ENCODE peak calls at places on chromosomes 11 and 22, in five cellular contexts. One of them, this sample, is unnamed.

GRCh38 chr11:121293276-121293569 is 652 bp downstream of the SC5D start:
- DNase-seq in SK-N-SH: no peak
- DNase-seq in GM12878: no peak
- DNase-seq in HL-60: no peak
- DNase-seq in K562: no peak
- DNase-seq in this sample: no peak

GRCh38 chr11:92393218-92393617 is 168.6 kb downstream of the FAT3 start:
- DNase-seq in HL-60: no peak
- DNase-seq in SK-N-SH: peak
- DNase-seq in K562: no peak
- DNase-seq in GM12878: no peak
- DNase-seq in this sample: no peak

GRCh38 chr11:133719532-133720235 is 125.6 kb downstream of the SPATA19 start:
- DNase-seq in SK-N-SH: no peak
- DNase-seq in HL-60: no peak
- DNase-seq in K562: no peak
- DNase-seq in GM12878: no peak
- DNase-seq in this sample: no peak

GRCh38 chr11:11425806-11426205 is 72.8 kb upstream of the CSNK2A3 start:
- DNase-seq in K562: no peak
- DNase-seq in GM12878: no peak
- DNase-seq in SK-N-SH: no peak
- DNase-seq in HL-60: no peak
- DNase-seq in this sample: no peak

GRCh38 chr22:28923826-28924732 is 40.7 kb downstream of the ZNRF3 start:
- DNase-seq in GM12878: no peak
- DNase-seq in HL-60: no peak
- DNase-seq in K562: no peak
- DNase-seq in SK-N-SH: peak
- DNase-seq in this sample: peak

GRCh38 chr11:21893468-21893867 is 299.4 kb upstream of the ANO5 start:
- DNase-seq in GM12878: no peak
- DNase-seq in SK-N-SH: no peak
- DNase-seq in HL-60: no peak
- DNase-seq in K562: no peak
- DNase-seq in this sample: no peak

GRCh38 chr11:71285111-71285510 is 32.7 kb upstream of the SHANK2 start:
- DNase-seq in GM12878: no peak
- DNase-seq in K562: no peak
- DNase-seq in HL-60: no peak
- DNase-seq in SK-N-SH: no peak
- DNase-seq in this sample: no peak

GRCh38 chr22:37848587-37849088 is 581 bp upstream of the EIF3L start:
- DNase-seq in K562: peak
- DNase-seq in HL-60: no peak
- DNase-seq in SK-N-SH: peak
- DNase-seq in GM12878: no peak
- DNase-seq in this sample: no peak

GRCh38 chr11:65435981-65436411 is 13.4 kb downstream of the NEAT1 start:
- DNase-seq in GM12878: no peak
- DNase-seq in HL-60: no peak
- DNase-seq in K562: peak
- DNase-seq in SK-N-SH: no peak
- DNase-seq in this sample: peak

GRCh38 chr11:62726156-62727006 is 876 bp downstream of the HNRNPUL2 start:
- DNase-seq in HL-60: no peak
- DNase-seq in K562: peak
- DNase-seq in GM12878: no peak
- DNase-seq in SK-N-SH: no peak
- DNase-seq in this sample: no peak

GRCh38 chr11:72820439-72821139 is 6.4 kb downstream of the ATG16L2 start:
- DNase-seq in GM12878: no peak
- DNase-seq in HL-60: no peak
- DNase-seq in SK-N-SH: no peak
- DNase-seq in K562: no peak
- DNase-seq in this sample: no peak
- TF ChIP-seq POLR2AphosphoS5 in GM12878: no peak
- TF ChIP-seq POLR2AphosphoS5 in HL-60: no peak
- TF ChIP-seq POLR2AphosphoS5 in SK-N-SH: no peak
- TF ChIP-seq POLR2AphosphoS5 in K562: no peak
- TF ChIP-seq POLR2AphosphoS5 in this sample: no peak

DNA sequence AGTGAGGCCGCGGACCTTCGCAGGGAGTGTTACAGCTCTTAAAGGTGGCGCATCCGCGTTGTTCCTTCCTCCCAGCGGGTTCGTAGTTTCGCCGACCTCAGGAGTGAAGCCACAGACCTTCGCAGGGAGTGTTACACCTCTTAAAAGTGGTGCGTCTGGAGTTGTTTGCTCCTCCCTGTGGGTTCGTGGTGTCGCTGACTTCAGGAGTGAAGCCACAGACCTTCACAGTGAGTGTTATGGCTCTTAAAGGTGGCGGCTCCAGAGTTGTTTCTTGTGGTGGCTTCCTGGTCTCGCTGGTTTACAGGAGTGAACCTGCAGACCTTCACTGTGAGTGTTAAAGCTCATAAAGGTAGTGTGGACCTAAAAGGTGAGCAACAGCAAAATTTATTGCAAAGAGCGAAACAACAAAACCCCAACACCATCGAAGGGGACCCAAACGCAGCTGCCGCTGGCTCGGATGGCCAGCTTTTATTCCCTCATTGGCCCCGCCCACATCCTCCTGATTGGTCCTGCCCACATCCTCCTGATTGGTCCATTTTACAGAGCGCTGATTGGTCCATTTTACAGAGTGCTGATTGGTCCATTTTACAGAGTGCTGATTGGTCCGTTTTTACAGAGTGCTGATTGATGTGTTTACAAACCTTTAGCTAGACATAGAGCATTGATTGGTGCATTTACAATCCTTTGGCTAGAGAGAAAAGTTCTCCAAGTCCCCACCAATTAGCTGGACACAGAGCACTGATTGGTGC is 1.2 kb upstream of the TMEM45B start:
- DNase-seq in K562: peak
- DNase-seq in GM12878: no peak
- DNase-seq in SK-N-SH: peak
- DNase-seq in HL-60: no peak
- DNase-seq in this sample: no peak
- TF ChIP-seq POLR2AphosphoS5 in K562: no peak
- TF ChIP-seq POLR2AphosphoS5 in GM12878: no peak
- TF ChIP-seq POLR2AphosphoS5 in SK-N-SH: no peak
- TF ChIP-seq POLR2AphosphoS5 in HL-60: no peak
- TF ChIP-seq POLR2AphosphoS5 in this sample: no peak

DNA sequence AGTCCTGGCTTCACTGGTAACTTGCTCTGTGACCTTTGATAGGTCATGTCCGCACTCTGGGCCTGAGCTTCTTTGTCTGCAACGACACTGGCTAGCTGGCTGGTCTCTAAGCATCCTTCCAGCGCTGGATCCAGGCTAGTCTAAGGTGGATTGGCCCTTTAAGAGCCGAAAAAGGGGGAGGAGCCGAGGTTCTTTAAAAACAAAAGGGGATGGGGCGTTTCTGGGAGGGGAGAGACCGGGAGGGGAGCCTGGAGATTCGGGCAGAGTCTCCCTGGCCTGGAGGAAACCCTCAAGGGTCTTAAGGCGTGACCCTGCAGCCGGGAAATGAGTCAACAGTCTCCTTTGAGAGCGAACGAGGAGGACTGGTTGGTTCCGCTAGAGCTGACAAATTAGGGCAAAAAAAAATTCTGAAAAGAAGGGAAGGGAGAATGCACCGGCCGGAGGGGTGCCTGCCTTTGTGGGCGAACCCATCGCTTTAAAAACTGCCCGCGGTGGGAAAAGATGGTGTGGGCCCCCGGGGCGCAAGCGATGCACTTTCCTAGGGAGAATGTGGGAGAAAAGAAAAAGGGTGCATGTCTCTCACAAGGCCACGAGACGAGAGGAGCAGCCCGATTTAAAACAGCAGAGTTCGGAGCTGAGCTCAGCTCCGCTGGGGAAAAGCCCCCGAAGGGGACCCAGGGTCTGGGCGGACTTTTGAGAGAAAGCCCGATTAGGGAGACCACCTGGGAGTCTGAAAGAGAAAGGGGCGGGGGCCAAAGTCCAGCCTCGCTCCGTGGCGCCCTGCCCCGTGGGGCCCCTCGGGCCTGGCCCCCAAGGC is 952 bp downstream of the ZFTA start:
- DNase-seq in HL-60: no peak
- DNase-seq in K562: peak
- DNase-seq in GM12878: no peak
- DNase-seq in SK-N-SH: peak
- DNase-seq in this sample: peak
- TF ChIP-seq POLR2AphosphoS5 in HL-60: no peak
- TF ChIP-seq POLR2AphosphoS5 in K562: no peak
- TF ChIP-seq POLR2AphosphoS5 in GM12878: no peak
- TF ChIP-seq POLR2AphosphoS5 in SK-N-SH: no peak
- TF ChIP-seq POLR2AphosphoS5 in this sample: no peak

GRCh38 chr22:19550382-19550781 is 26.2 kb upstream of the CLDN5 start:
- DNase-seq in GM12878: no peak
- DNase-seq in SK-N-SH: no peak
- DNase-seq in HL-60: no peak
- DNase-seq in K562: no peak
- DNase-seq in this sample: no peak

GRCh38 chr22:19554834-19555404 is 30.7 kb upstream of the CLDN5 start:
- DNase-seq in K562: no peak
- DNase-seq in HL-60: no peak
- DNase-seq in GM12878: no peak
- DNase-seq in SK-N-SH: peak
- DNase-seq in this sample: no peak

GRCh38 chr22:19549428-19549827 is 25.2 kb upstream of the CLDN5 start:
- DNase-seq in GM12878: no peak
- DNase-seq in K562: no peak
- DNase-seq in HL-60: no peak
- DNase-seq in SK-N-SH: no peak
- DNase-seq in this sample: no peak

GRCh38 chr22:19555651-19556050 is 31.4 kb upstream of the CLDN5 start:
- DNase-seq in HL-60: no peak
- DNase-seq in GM12878: no peak
- DNase-seq in K562: no peak
- DNase-seq in SK-N-SH: no peak
- DNase-seq in this sample: no peak

GRCh38 chr22:19553201-19553600 is 29.0 kb upstream of the CLDN5 start:
- DNase-seq in HL-60: no peak
- DNase-seq in K562: no peak
- DNase-seq in GM12878: no peak
- DNase-seq in SK-N-SH: no peak
- DNase-seq in this sample: no peak
- TF ChIP-seq POLR2AphosphoS5 in HL-60: no peak
- TF ChIP-seq POLR2AphosphoS5 in K562: no peak
- TF ChIP-seq POLR2AphosphoS5 in GM12878: no peak
- TF ChIP-seq POLR2AphosphoS5 in SK-N-SH: no peak
- TF ChIP-seq POLR2AphosphoS5 in this sample: no peak

GRCh38 chr11:130645164-130645859 is 196.9 kb downstream of the ADAMTS15 start:
- DNase-seq in HL-60: no peak
- DNase-seq in SK-N-SH: no peak
- DNase-seq in K562: no peak
- DNase-seq in GM12878: no peak
- DNase-seq in this sample: no peak
- TF ChIP-seq POLR2AphosphoS5 in HL-60: no peak
- TF ChIP-seq POLR2AphosphoS5 in SK-N-SH: no peak
- TF ChIP-seq POLR2AphosphoS5 in K562: no peak
- TF ChIP-seq POLR2AphosphoS5 in GM12878: no peak
- TF ChIP-seq POLR2AphosphoS5 in this sample: no peak

GRCh38 chr11:73288197-73288872 is 16.2 kb downstream of the P2RY6 start:
- DNase-seq in SK-N-SH: no peak
- DNase-seq in GM12878: no peak
- DNase-seq in K562: no peak
- DNase-seq in HL-60: peak
- DNase-seq in this sample: no peak

GRCh38 chr11:73287400-73288101 is 15.4 kb downstream of the P2RY6 start:
- DNase-seq in SK-N-SH: no peak
- DNase-seq in K562: peak
- DNase-seq in GM12878: no peak
- DNase-seq in HL-60: no peak
- DNase-seq in this sample: no peak

GRCh38 chr11:73290536-73290935 is 17.5 kb upstream of the ARHGEF17 start:
- DNase-seq in GM12878: no peak
- DNase-seq in K562: no peak
- DNase-seq in SK-N-SH: no peak
- DNase-seq in HL-60: no peak
- DNase-seq in this sample: no peak

GRCh38 chr11:73291196-73291595 is 16.9 kb upstream of the ARHGEF17 start:
- DNase-seq in GM12878: no peak
- DNase-seq in K562: no peak
- DNase-seq in HL-60: no peak
- DNase-seq in SK-N-SH: no peak
- DNase-seq in this sample: no peak

DNA sequence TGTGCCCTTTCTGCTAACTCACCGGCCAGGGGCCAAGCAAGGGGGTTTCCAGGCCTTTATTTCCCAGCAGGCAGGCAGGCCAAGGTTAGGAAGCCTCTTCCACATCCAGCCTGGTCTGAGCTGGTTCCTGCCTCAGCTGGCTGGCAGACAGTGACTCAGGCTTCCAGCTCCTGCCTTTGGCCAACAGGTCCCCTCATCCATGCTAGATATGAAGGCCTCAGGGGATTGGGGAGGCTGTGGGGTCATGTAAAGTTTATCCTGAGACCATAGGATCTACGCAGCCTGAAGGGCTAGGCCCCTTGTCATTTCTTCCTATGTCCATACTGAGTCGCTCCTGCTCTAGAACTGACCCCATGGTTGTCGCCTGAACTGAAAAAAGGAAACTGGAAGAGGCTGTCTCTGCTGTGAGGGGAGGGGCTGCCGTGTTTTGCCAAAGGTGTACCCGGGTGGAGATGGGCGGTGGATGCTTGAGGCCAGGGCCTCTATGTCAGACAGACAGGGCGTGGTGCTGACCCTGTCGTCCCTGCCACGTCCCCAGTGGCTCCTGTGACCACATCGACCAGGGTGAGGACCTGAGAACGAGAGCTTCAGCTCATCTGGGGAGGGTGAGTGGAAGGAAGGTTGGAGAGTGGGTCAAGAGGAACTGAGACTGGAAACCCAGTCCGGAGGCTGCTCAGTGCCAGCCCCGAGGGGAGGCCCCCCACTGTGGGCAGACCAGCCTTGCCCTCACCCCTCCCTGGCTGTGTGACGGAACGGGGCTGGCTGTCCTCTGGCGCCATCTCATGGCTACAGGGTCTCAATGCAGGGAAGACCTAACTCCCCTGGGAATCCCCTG is 17.0 kb downstream of the P2RY6 start:
- DNase-seq in HL-60: peak
- DNase-seq in GM12878: peak
- DNase-seq in K562: peak
- DNase-seq in SK-N-SH: peak
- DNase-seq in this sample: peak
- TF ChIP-seq POLR2AphosphoS5 in HL-60: no peak
- TF ChIP-seq POLR2AphosphoS5 in GM12878: no peak
- TF ChIP-seq POLR2AphosphoS5 in K562: no peak
- TF ChIP-seq POLR2AphosphoS5 in SK-N-SH: no peak
- TF ChIP-seq POLR2AphosphoS5 in this sample: no peak

GRCh38 chr11:78574386-78575381 is at the start of gene NARS2:
- DNase-seq in HL-60: peak
- DNase-seq in GM12878: peak
- DNase-seq in K562: peak
- DNase-seq in SK-N-SH: peak
- DNase-seq in this sample: peak
- TF ChIP-seq POLR2AphosphoS5 in HL-60: peak
- TF ChIP-seq POLR2AphosphoS5 in GM12878: peak
- TF ChIP-seq POLR2AphosphoS5 in K562: peak
- TF ChIP-seq POLR2AphosphoS5 in SK-N-SH: peak
- TF ChIP-seq POLR2AphosphoS5 in this sample: peak

This sample was measured in transverse colon.